ENCODE peak calls at places on chromosome 17, in four cellular contexts. T, I, F and B are unnamed samples.

GRCh38 chr17:36602030-36602737 is 801 bp downstream of the MRM1 start:
- DNase-seq in T (no peak), I (peak), F (no peak), B (no peak)

GRCh38 chr17:81553616-81554181 is 1.5 kb upstream of the FAAP100 start:
- DNase-seq in F (peak), I (peak), T (no peak), B (no peak)

GRCh38 chr17:77572065-77572601 is 386.4 kb upstream of the TNRC6C start:
- DNase-seq in I (peak), F (no peak), T (no peak), B (no peak)

GRCh38 chr17:71505200-71505599 is 615.6 kb upstream of the SOX9 start:
- DNase-seq in T (no peak), F (no peak), I (no peak), B (no peak)

GRCh38 chr17:82661717-82662683 is 13.8 kb upstream of the WDR45B start:
- DNase-seq in F (no peak), T (no peak), I (no peak), B (no peak)

GRCh38 chr17:40150215-40150614 is 9.9 kb downstream of the CASC3 start:
- DNase-seq in I (no peak), F (no peak), T (no peak), B (no peak)

GRCh38 chr17:3886776-3887175 is 6.1 kb downstream of the CAMKK1 start:
- DNase-seq in F (no peak), I (no peak), T (no peak), B (no peak)

GRCh38 chr17:32658470-32659418 is 172.0 kb downstream of the CDK5R1 start:
- DNase-seq in T (no peak), I (no peak), F (no peak), B (no peak)

GRCh38 chr17:30519707-30520106 is 42.5 kb downstream of the GOSR1 start:
- DNase-seq in T (no peak), I (no peak), F (no peak), B (no peak)

GRCh38 chr17:29115906-29116651 is 64.1 kb downstream of the MYO18A start:
- DNase-seq in F (no peak), T (peak), I (peak), B (peak)

GRCh38 chr17:13813347-13814240 is 211.9 kb upstream of the HS3ST3A1 start:
- DNase-seq in T (peak), I (no peak), F (no peak), B (no peak)

GRCh38 chr17:81322271-81323082 is 27.4 kb upstream of the SLC38A10 start:
- DNase-seq in I (peak), F (no peak), T (peak), B (peak)

GRCh38 chr17:82775033-82775823 is 23.4 kb downstream of the TBCD start:
- DNase-seq in F (no peak), I (peak), T (peak), B (peak)

GRCh38 chr17:34117811-34118210 is 137.3 kb upstream of the CCL2 start:
- DNase-seq in I (no peak), T (no peak), F (no peak), B (no peak)

DNA sequence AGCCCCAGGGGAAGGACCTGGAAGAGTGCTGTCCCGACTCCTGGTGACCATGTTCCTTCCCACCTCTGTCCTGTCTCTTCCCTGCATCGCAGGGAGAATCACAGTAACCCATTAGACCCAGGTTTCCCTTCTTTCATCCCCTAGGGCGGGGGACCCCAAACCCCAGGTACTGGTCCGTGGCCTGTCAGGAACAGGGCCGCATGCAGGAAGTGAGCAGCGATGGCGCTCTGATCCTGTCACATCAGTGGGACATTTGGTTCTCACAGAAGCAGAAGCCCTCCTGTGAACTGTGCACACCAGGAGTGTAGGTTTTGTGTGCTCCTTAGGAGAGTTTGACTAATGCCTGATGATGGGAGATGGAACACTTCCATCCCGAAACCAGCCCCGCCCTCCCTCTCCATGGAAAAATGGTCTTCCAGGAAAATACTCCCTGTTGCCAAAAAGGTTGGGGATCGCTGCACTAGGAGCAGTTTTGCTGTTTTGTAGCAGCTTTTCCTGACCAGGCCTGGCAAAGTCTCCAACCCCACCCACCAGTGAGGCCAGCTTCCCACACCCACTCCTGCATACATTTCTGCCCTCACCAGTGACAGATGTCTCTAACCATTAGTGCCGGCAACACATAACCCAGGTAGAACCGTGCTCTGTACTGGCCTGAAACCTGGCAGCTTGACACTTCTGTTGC is 10.5 kb downstream of the MNT start:
- DNase-seq in F (no peak), T (no peak), I (no peak), B (no peak)
- TF ChIP-seq TCF7 in F (no peak), T (no peak), I (no peak), B (no peak)

GRCh38 chr17:7260601-7261376 is 1.5 kb downstream of the CLDN7 start:
- DNase-seq in I (no peak), F (no peak), T (no peak), B (peak)
- TF ChIP-seq MAX in I (no peak), F (no peak), T (no peak), B (peak)

GRCh38 chr17:46730679-46731078 is 87.8 kb downstream of the WNT3 start:
- DNase-seq in I (no peak), T (no peak), F (no peak), B (no peak)

GRCh38 chr17:46726106-46726670 is 92.3 kb downstream of the WNT3 start:
- DNase-seq in T (no peak), I (no peak), F (no peak), B (no peak)

GRCh38 chr17:46730026-46730425 is 88.5 kb downstream of the WNT3 start:
- DNase-seq in I (no peak), T (no peak), F (no peak), B (no peak)

GRCh38 chr17:46732133-46732532 is 86.4 kb downstream of the WNT3 start:
- DNase-seq in I (no peak), F (no peak), T (no peak), B (no peak)

DNA sequence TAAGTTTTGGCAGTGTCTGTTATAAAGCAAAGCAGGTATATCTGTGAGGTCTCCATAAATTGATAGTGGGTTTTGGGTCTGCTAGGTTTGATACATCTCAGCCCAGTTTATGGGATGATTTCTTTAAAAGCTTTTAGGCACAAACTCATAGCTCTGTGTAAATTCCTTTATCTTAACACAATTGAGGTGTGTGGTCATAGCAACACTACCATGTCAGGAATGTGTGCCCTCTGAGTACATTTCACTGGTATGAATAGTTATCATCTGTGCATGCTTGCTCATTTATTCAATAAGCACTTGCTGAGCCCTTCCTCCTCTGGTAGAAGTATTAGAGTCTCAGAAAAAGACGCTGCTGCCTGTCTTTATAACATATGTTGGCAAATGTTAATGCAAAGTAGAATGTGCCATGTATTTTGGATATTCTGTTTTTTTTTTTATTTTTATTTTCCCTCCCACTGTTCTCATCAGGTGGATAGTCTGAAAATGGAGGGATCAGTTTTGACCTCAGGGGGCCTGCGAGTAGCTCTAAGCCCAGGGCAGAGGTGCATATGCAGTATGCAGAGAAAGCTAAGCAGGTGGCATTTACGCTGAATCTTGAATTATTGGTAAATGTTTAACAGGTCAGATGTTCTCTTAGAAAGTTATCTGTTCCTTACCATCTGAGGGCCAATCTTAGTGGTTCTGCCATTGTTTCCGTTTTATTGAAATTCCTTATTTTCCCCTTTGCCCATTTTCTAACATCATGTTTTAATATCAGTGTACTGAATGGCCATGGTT is 90.7 kb downstream of the WNT3 start:
- DNase-seq in I (no peak), F (no peak), T (no peak), B (no peak)
- TF ChIP-seq ESRRA in I (no peak), F (no peak), T (no peak), B (no peak)

GRCh38 chr17:38911081-38911730 is 14.2 kb upstream of the LASP1NB start:
- DNase-seq in I (no peak), F (no peak), T (no peak), B (no peak)
- TF ChIP-seq TCF7 in I (no peak), F (no peak), T (no peak), B (no peak)

DNA sequence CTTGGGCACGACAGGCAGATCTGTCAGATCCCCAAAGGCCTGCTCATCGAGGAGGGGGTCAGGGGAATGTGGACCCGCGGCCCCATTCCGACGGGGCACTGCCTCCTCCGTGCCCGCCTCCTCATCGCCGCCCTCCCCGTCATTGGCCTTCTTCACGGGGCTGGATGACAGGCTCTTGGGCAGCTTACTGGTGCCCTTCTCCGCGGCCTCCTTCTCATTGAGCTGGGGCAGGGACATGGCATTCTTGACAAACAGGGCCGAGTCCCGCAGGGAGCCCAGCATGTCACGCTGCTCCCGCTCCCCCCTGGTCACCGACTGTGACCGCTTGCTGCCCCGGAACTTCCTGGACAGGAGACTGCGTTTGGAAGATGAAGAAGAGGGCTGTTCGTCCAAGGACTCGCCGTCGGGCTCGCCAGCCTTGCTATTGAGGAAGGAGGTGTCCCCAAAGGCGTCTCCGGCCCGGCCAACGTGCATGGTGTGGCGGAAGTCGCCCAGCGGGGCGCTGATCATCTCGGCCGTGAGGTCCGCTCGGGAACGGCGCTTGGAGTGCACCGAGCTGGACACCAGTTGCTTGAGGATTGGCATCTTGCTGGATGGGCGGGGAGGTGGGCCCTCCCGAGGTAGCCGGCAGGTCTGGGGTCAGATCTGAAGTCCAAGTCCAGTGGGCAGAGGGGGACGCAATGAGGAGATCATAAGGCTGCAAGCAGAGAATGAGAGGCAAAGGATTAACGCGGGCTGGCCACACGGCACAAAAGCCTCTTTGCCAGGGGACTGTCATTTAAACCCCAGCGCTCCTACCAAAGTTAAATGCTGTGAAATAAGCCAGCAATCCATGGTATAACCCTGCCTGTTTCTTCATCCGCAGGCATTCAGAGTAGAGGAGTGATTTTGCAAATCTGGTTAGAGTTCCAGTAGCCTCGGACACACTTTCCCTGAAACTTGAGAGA is 24.5 kb upstream of the CPSF4L start:
- DNase-seq in T (no peak), F (no peak), I (no peak), B (no peak)
- TF ChIP-seq MAX in T (no peak), F (no peak), I (no peak), B (no peak)

GRCh38 chr17:51992864-51993413 is 165.6 kb downstream of the CA10 start:
- DNase-seq in T (no peak), I (no peak), F (no peak), B (no peak)

GRCh38 chr17:51999654-52000053 is 158.9 kb downstream of the CA10 start:
- DNase-seq in T (no peak), F (no peak), I (no peak), B (no peak)

GRCh38 chr17:51997723-51998122 is 160.8 kb downstream of the CA10 start:
- DNase-seq in T (peak), I (no peak), F (no peak), B (no peak)

GRCh38 chr17:51995797-51996403 is 162.6 kb downstream of the CA10 start:
- DNase-seq in T (no peak), I (no peak), F (no peak), B (no peak)
- TF ChIP-seq ESRRA in T (no peak), I (no peak), F (no peak), B (no peak)

DNA sequence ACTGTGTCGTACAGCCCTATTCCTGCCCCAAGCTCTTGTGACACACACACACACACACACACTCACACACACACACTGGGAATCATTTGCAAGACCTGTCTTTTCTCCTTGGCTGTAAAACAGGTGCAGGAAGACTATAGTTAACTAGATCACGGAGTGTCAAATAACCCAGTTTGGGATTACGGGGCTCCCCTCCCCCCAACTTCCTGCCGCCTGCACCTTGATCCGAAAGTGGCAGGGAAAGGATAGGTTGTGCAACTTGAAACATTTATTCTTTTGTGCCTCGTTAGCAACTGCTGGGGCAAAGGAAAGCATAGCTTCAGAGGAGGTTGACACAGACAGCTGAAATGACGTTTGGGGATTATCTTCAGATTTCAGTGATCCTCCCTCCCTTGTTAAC is 149.5 kb downstream of the NTN1 start:
- DNase-seq in F (no peak), I (no peak), T (peak), B (no peak)
- TF ChIP-seq TCF7 in F (no peak), I (no peak), T (no peak), B (no peak)

GRCh38 chr17:59527325-59527917 is 38.0 kb upstream of the DHX40 start:
- DNase-seq in T (no peak), F (no peak), I (peak), B (no peak)
- TF ChIP-seq MAX in T (no peak), F (no peak), I (no peak), B (no peak)

GRCh38 chr17:12136243-12136642 is 115.6 kb downstream of the MAP2K4 start:
- DNase-seq in F (no peak), I (no peak), T (no peak), B (no peak)

GRCh38 chr17:12134587-12134986 is 113.9 kb downstream of the MAP2K4 start:
- DNase-seq in I (no peak), T (no peak), F (no peak), B (no peak)

GRCh38 chr17:12136646-12137045 is 116.0 kb downstream of the MAP2K4 start:
- DNase-seq in F (no peak), T (no peak), I (no peak), B (no peak)

GRCh38 chr17:12134101-12134500 is 113.4 kb downstream of the MAP2K4 start:
- DNase-seq in I (no peak), F (no peak), T (no peak), B (no peak)

DNA sequence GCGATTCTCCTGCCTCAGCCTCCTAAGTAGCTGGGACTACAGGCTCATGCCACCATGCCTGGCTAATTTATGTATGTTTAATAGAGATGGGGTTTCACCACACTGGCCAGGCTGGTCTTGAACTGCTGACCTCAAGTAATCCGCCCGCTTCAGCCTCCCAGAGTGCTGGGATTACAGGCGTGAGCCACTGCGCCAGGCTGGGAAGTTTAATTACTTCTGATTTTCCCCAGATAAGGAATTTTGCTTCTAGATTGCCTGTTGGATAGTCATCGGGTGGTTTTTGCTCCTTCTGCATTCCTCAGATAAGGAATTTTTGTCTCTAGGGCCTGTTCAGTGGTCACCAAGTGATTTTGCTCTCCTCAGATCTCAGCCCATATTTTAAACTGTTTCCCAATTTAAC is 112.5 kb downstream of the MAP2K4 start:
- DNase-seq in I (no peak), T (no peak), F (no peak), B (no peak)
- TF ChIP-seq ESRRA in I (no peak), T (no peak), F (no peak), B (no peak)